ENCODE peak calls at places on chromosomes 13 and 19, in ten cellular contexts. W is foreskin keratinocyte; S is WTC11; A is ovary; Y is IMR-90; E is endodermal cell; Z is CD8-positive, alpha-beta T cell; I is heart left ventricle; H is HL-60; G is ascending aorta. X is an unnamed sample.

GRCh38 chr13:64591981-64592380 is 2638.2 kb downstream of the PCDH9 start:
- DNase-seq in W (peak), S (no peak), A (no peak), Y (peak), E (no peak), Z (no peak), I (no peak), H (no peak), G (no peak), X (no peak)

GRCh38 chr19:39194832-39195542 is 1.8 kb upstream of the NCCRP1 start:
- DNase-seq in W (no peak), S (no peak), A (no peak), Y (no peak), E (no peak), Z (no peak), I (no peak), H (no peak), G (no peak), X (no peak)

GRCh38 chr13:33453911-33454310 is 168.4 kb upstream of the STARD13 start:
- DNase-seq in W (no peak), S (no peak), A (no peak), Y (peak), E (no peak), Z (no peak), I (no peak), H (no peak), G (no peak), X (no peak)

GRCh38 chr13:99379856-99380255 is 72.7 kb upstream of the GPR183 start:
- DNase-seq in W (no peak), S (no peak), A (no peak), Y (no peak), E (peak), Z (no peak), I (no peak), H (no peak), G (no peak), X (no peak)

GRCh38 chr19:4267101-4267900 is 11.8 kb upstream of the SHD start:
- DNase-seq in W (peak), S (peak), A (peak), Y (peak), E (peak), Z (peak), I (no peak), H (peak), G (no peak), X (peak)

GRCh38 chr19:3188627-3189596 is 3.2 kb downstream of the NCLN start:
- DNase-seq in W (no peak), S (no peak), A (no peak), Y (no peak), E (no peak), Z (no peak), I (no peak), H (peak), G (no peak), X (no peak)

GRCh38 chr13:99965329-99966000 is 6.1 kb downstream of the ZIC5 start:
- DNase-seq in W (no peak), S (no peak), A (no peak), Y (no peak), E (no peak), Z (no peak), I (no peak), H (no peak), G (no peak), X (no peak)

GRCh38 chr19:33376423-33376822 is 2.9 kb downstream of the CEBPG start:
- DNase-seq in W (no peak), S (no peak), A (no peak), Y (peak), E (no peak), Z (no peak), I (peak), H (no peak), G (no peak), X (no peak)

GRCh38 chr19:46254776-46255175 is 25.2 kb downstream of the IGFL1 start:
- DNase-seq in W (peak), S (no peak), A (no peak), Y (no peak), E (no peak), Z (no peak), I (no peak), H (peak), G (no peak), X (no peak)

GRCh38 chr19:58468216-58468839 is 1.4 kb downstream of the ZNF324 start:
- DNase-seq in W (no peak), S (no peak), A (no peak), Y (peak), E (no peak), Z (no peak), I (no peak), H (peak), G (no peak), X (no peak)

GRCh38 chr19:28737526-28737925 is 475.4 kb downstream of the UQCRFS1 start:
- DNase-seq in W (no peak), S (no peak), A (peak), Y (no peak), E (no peak), Z (no peak), I (no peak), H (no peak), G (no peak), X (no peak)

GRCh38 chr13:94712812-94713555 is 639 bp upstream of the SOX21 start:
- DNase-seq in W (no peak), S (peak), A (no peak), Y (peak), E (peak), Z (no peak), I (no peak), H (peak), G (no peak), X (peak)

GRCh38 chr13:94712287-94712811 is at the start of gene SOX21:
- DNase-seq in W (no peak), S (peak), A (no peak), Y (no peak), E (peak), Z (no peak), I (no peak), H (no peak), G (no peak), X (peak)

GRCh38 chr13:94711561-94712286 is 621 bp downstream of the SOX21 start:
- DNase-seq in W (no peak), S (peak), A (no peak), Y (no peak), E (no peak), Z (no peak), I (no peak), H (peak), G (no peak), X (peak)

GRCh38 chr13:94713556-94714182 is 1.3 kb upstream of the SOX21 start:
- DNase-seq in W (no peak), S (no peak), A (no peak), Y (no peak), E (peak), Z (no peak), I (no peak), H (no peak), G (no peak), X (no peak)

GRCh38 chr13:94716016-94716415 is 3.7 kb upstream of the SOX21 start:
- DNase-seq in W (no peak), S (no peak), A (no peak), Y (no peak), E (no peak), Z (no peak), I (no peak), H (no peak), G (no peak), X (no peak)
- TF ChIP-seq CTCF in W (peak), S (no peak), A (no peak), Y (no peak), E (peak), Z (no peak), I (no peak), H (no peak), G (no peak), X (no peak)

GRCh38 chr13:31409678-31410356 is 210.0 kb downstream of the B3GLCT start:
- DNase-seq in W (no peak), S (no peak), A (no peak), Y (no peak), E (no peak), Z (no peak), I (no peak), H (no peak), G (no peak), X (no peak)
- TF ChIP-seq CTCF in W (peak), S (no peak), A (no peak), Y (peak), E (peak), Z (no peak), I (no peak), H (no peak), G (no peak), X (no peak)

GRCh38 chr13:90974249-90974954 is 373.1 kb upstream of the MIR17HG start:
- DNase-seq in W (no peak), S (no peak), A (no peak), Y (no peak), E (no peak), Z (no peak), I (no peak), H (no peak), G (no peak), X (no peak)

GRCh38 chr13:90968510-90968909 is 379.0 kb upstream of the MIR17HG start:
- DNase-seq in W (no peak), S (peak), A (no peak), Y (no peak), E (peak), Z (no peak), I (no peak), H (no peak), G (no peak), X (no peak)
- TF ChIP-seq CTCF in W (peak), S (peak), A (no peak), Y (no peak), E (peak), Z (no peak), I (peak), H (no peak), G (no peak), X (no peak)

GRCh38 chr19:20964798-20965197 is 41.7 kb downstream of the ZNF85 start:
- DNase-seq in W (no peak), S (peak), A (no peak), Y (no peak), E (peak), Z (no peak), I (no peak), H (no peak), G (no peak), X (no peak)
- TF ChIP-seq CTCF in W (no peak), S (peak), A (no peak), Y (no peak), E (peak), Z (no peak), I (no peak), H (no peak), G (no peak), X (no peak)

DNA sequence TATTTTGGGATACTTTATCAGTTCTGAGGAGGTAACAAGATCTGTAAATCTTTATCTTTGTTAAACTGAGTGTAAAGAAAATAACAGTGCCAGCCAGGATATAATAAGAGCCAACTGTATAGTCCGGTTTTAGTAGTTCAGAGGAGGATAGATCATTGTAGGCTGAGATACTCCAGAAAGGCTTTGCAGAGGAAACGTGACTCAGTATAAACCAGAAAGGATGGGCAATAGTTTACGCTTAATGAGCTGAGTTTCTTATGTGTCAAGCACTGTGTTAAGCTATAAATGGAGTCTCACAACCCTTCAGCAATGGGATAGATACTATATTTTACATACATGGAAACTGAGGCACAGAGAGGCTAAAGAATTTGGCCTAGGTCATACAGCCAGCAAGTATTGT is 3.8 kb downstream of the RFXAP start:
- DNase-seq in W (no peak), S (no peak), A (no peak), Y (peak), E (no peak), Z (no peak), I (no peak), H (no peak), G (no peak), X (no peak)
- TF ChIP-seq CTCF in W (no peak), S (no peak), A (no peak), Y (no peak), E (no peak), Z (no peak), I (no peak), H (no peak), G (no peak), X (no peak)

GRCh38 chr13:30618938-30619289 is 1.2 kb downstream of the USPL1 start:
- DNase-seq in W (no peak), S (no peak), A (no peak), Y (no peak), E (no peak), Z (no peak), I (no peak), H (peak), G (no peak), X (no peak)

GRCh38 chr13:30617315-30618185 is at the start of gene USPL1:
- DNase-seq in W (peak), S (peak), A (peak), Y (peak), E (peak), Z (peak), I (peak), H (peak), G (peak), X (peak)

GRCh38 chr13:30618186-30618937 is 642 bp downstream of the USPL1 start:
- DNase-seq in W (no peak), S (no peak), A (peak), Y (no peak), E (no peak), Z (peak), I (no peak), H (no peak), G (no peak), X (no peak)

GRCh38 chr13:30615851-30616311 is 1.8 kb upstream of the USPL1 start:
- DNase-seq in W (peak), S (no peak), A (no peak), Y (peak), E (no peak), Z (no peak), I (no peak), H (no peak), G (no peak), X (no peak)

GRCh38 chr13:30616927-30617314 is 799 bp upstream of the USPL1 start:
- DNase-seq in W (peak), S (no peak), A (peak), Y (peak), E (peak), Z (no peak), I (peak), H (peak), G (peak), X (peak)
- TF ChIP-seq CTCF in W (no peak), S (no peak), A (no peak), Y (no peak), E (no peak), Z (no peak), I (no peak), H (no peak), G (no peak), X (no peak)

DNA sequence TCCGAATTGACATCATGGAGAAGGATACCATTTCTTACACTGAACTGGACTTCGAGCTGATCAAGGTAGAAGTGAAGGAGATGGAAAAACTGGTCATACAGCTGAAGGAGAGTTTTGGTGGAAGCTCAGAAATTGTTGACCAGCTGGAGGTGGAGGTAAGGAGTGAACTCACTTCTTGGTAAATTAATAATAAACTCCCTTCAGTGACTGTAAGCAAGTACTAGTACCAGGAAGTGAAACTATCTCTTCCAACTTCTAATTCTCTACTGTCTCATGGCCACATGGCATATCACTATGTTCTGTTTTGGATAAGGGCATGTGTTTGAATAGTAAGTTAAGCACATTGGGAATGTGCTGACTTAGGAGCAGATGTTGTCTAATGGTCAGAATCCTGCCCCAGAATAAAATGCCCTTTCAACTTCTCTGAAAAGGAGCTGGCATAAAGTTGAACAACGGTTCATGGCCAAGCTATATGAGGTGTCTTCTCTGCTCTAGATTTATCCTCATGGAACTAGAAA is 13.4 kb downstream of the OLFM4 start:
- DNase-seq in W (no peak), S (no peak), A (no peak), Y (no peak), E (no peak), Z (no peak), I (no peak), H (no peak), G (no peak), X (no peak)
- TF ChIP-seq CTCF in W (no peak), S (no peak), A (no peak), Y (no peak), E (no peak), Z (no peak), I (no peak), H (no peak), G (no peak), X (no peak)

DNA sequence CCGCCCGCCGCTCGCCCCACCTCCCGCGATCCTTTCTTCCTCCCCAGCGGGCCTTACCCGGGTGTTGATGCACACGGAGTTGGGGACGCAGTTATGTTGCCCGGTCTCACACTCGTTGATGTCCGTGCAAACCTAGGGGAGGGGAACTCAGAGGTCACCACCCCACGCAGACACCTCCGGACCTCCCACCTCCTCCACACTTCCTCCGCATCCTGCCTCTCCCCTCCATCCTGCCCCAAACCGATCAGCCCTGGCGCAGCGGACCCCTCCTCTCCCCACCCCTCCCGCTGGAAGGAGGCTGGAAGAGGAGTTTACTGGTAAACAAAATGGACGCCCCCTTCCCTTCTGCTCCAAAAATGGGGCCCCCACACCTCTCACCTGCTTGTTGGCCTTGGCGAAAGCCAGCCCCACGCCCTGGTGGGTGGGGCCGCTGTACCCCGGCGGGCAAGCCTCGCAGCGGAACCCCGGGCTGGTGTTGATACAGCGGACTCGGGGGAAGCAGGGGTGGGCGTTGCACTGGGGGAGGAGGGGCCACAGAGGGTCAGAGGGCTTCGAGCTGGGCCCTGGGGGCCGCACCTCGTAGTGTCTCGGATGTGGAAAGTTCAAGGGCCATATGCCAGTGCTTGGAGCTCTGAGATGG is 2.2 kb downstream of the COMP start:
- DNase-seq in W (no peak), S (peak), A (no peak), Y (no peak), E (peak), Z (no peak), I (no peak), H (no peak), G (no peak), X (no peak)
- TF ChIP-seq CTCF in W (no peak), S (no peak), A (no peak), Y (no peak), E (no peak), Z (no peak), I (no peak), H (no peak), G (no peak), X (no peak)

DNA sequence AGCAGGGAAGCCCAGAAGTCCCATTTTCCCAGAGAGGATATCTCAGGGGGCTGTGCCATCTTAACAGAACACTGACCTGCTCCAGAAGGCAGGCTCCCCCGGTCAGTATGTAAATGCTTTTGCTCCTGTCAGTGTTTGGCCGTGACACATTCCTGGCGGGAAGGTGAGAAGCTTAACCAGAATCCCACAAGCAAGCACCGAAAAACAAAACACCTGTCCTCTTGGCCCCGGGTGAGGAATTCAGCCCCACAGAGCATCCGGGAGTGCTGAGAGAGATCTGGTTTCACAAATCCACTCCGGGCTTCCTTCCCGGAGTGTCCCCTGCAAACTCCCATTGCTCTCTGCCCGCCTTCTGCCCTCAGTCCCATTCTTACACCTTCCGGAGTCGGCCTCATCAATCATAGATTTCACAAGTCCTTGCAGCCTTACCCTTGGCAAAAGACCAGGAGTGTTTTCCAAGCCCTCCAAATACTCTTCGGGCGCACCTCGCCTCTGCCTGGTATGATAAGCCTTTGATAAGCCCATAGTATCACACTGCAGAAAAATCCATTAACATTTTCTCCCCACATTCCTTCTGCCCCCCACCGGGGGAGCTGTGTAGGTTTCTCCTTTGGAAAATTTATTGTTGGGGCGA is 12.2 kb downstream of the TPM4 start:
- DNase-seq in W (no peak), S (no peak), A (no peak), Y (no peak), E (peak), Z (no peak), I (no peak), H (no peak), G (no peak), X (no peak)
- TF ChIP-seq CTCF in W (no peak), S (no peak), A (no peak), Y (no peak), E (peak), Z (no peak), I (no peak), H (no peak), G (no peak), X (no peak)